ENCODE peak calls at places on chromosomes 13 and 19, in nine cellular contexts. E is astrocyte, X is PC-9, F is mammary epithelial cell, W is PC-3, D is fibroblast of lung, K is GM23248, Y is neural progenitor cell, S is mesendoderm. U is an unnamed sample. For H3K36me3 and H3K79me2, the result is how much of the 10 kb centered on the place peaks cover.

GRCh38 chr13:21567714-21568113 is 36.3 kb downstream of the MICU2 start:
- DNase-seq in X (no peak), E (no peak), K (peak), F (no peak), Y (no peak), S (no peak), D (no peak), W (no peak), U (no peak)

GRCh38 chr13:73607489-73608156 is 526.6 kb downstream of the KLF12 start:
- DNase-seq in W (peak), D (peak), K (no peak), Y (no peak), E (no peak), F (no peak), S (no peak), X (no peak), U (no peak)

GRCh38 chr13:28707629-28708427 is 10.9 kb downstream of the SLC46A3 start:
- DNase-seq in W (peak), D (peak), Y (no peak), X (no peak), E (peak), K (peak), S (no peak), F (peak), U (no peak)

GRCh38 chr13:25213716-25214115 is 41.6 kb upstream of the AMER2 start:
- DNase-seq in E (no peak), K (peak), W (peak), D (no peak), Y (no peak), S (peak), X (no peak), F (peak), U (no peak)

GRCh38 chr19:3743486-3743885 is 18.0 kb downstream of the APBA3 start:
- DNase-seq in W (no peak), X (no peak), D (no peak), Y (no peak), K (peak), E (no peak), F (no peak), S (peak), U (no peak)

GRCh38 chr13:52903320-52903719 is 54.9 kb upstream of the PCDH8 start:
- DNase-seq in Y (no peak), E (no peak), X (no peak), S (no peak), D (no peak), K (no peak), W (no peak), F (no peak), U (no peak)

GRCh38 chr19:50548191-50549058 is 19.8 kb downstream of the LRRC4B start:
- DNase-seq in S (no peak), E (no peak), X (no peak), W (no peak), Y (no peak), D (no peak), F (no peak), K (no peak), U (no peak)

GRCh38 chr19:1401138-1401888 is at the start of gene GAMT:
- DNase-seq in Y (peak), W (peak), E (no peak), K (peak), F (no peak), S (peak), X (peak), D (no peak), U (peak)

GRCh38 chr13:38223093-38223492 is 126.6 kb upstream of the UFM1 start:
- DNase-seq in X (no peak), D (peak), E (peak), F (no peak), Y (peak), S (peak), W (peak), K (peak), U (no peak)

GRCh38 chr19:36030264-36031148 is 2.2 kb downstream of the CLIP3 start:
- DNase-seq in F (peak), X (no peak), D (no peak), Y (no peak), W (no peak), S (peak), E (no peak), K (peak), U (no peak)

GRCh38 chr13:109869312-109870237 is 83.2 kb upstream of the IRS2 start:
- DNase-seq in X (peak), E (peak), D (peak), Y (no peak), W (no peak), K (peak), F (peak), S (peak), U (no peak)

GRCh38 chr19:7636691-7637373 is at the start of gene STXBP2:
- DNase-seq in X (peak), Y (peak), S (peak), D (no peak), W (peak), F (peak), E (no peak), K (peak), U (no peak)

GRCh38 chr19:28633223-28634030 is 579.5 kb downstream of the UQCRFS1 start:
- DNase-seq in Y (peak), K (peak), X (peak), F (peak), W (peak), D (peak), E (peak), S (peak), U (peak)

GRCh38 chr19:11729586-11729985 is 9.2 kb downstream of the ZNF823 start:
- DNase-seq in F (no peak), K (no peak), D (no peak), S (no peak), E (no peak), Y (no peak), W (peak), X (no peak), U (no peak)

GRCh38 chr19:1250374-1251232 is 2.2 kb downstream of the MIDN start:
- DNase-seq in W (no peak), Y (peak), E (no peak), X (no peak), D (peak), S (peak), K (peak), F (no peak), U (peak)

GRCh38 chr13:33057019-33057785 is 41.0 kb downstream of the KL start:
- DNase-seq in X (no peak), D (no peak), K (peak), W (peak), Y (peak), F (peak), E (no peak), S (peak), U (no peak)

GRCh38 chr13:64158910-64159309 is 2743.3 kb upstream of the PCDH20 start:
- DNase-seq in E (peak), K (peak), D (peak), W (peak), S (no peak), X (no peak), Y (no peak), F (no peak), U (no peak)

GRCh38 chr13:34435338-34435737 is 506.7 kb upstream of the NBEA start:
- DNase-seq in K (peak), E (peak), F (no peak), D (peak), Y (no peak), S (peak), W (peak), X (no peak), U (no peak)

GRCh38 chr13:53045110-53045509 is 16.5 kb downstream of the OLFM4 start:
- DNase-seq in S (no peak), F (no peak), Y (no peak), W (no peak), X (no peak), D (peak), K (no peak), E (no peak), U (no peak)

GRCh38 chr19:31992750-31993149 is 352.7 kb upstream of the ZNF507 start:
- DNase-seq in F (no peak), X (no peak), D (no peak), E (no peak), K (no peak), S (no peak), W (no peak), Y (no peak), U (no peak)

GRCh38 chr13:39037410-39037879 is 444 bp downstream of the PROSER1 start:
- DNase-seq in W (no peak), Y (no peak), E (no peak), K (peak), D (no peak), X (no peak), F (no peak), S (no peak), U (no peak)

GRCh38 chr19:57689750-57690149 is 8.0 kb downstream of the ZNF551 start:
- DNase-seq in K (no peak), W (peak), Y (no peak), X (peak), S (no peak), F (peak), E (no peak), D (no peak), U (no peak)
- H3K36me3 ChIP-seq in K (under half), W (half or more), Y (half or more), X (half or more), S (under half), F (under half), E (under half), D (under half), U (half or more)

GRCh38 chr13:107835339-107836018 is 379.9 kb downstream of the LIG4 start:
- DNase-seq in E (peak), K (peak), W (peak), D (peak), Y (no peak), X (peak), S (peak), F (peak), U (no peak)

GRCh38 chr13:107834717-107835116 is 380.6 kb downstream of the LIG4 start:
- DNase-seq in F (peak), S (no peak), W (no peak), X (no peak), E (peak), Y (no peak), D (no peak), K (peak), U (no peak)

GRCh38 chr13:107842562-107843180 is 372.7 kb downstream of the LIG4 start:
- DNase-seq in F (peak), D (peak), X (no peak), S (peak), Y (no peak), W (peak), E (peak), K (peak), U (no peak)

GRCh38 chr13:107834268-107834667 is 381.1 kb downstream of the LIG4 start:
- DNase-seq in F (peak), S (no peak), Y (no peak), W (peak), K (peak), E (peak), X (no peak), D (no peak), U (no peak)

GRCh38 chr13:107838592-107839161 is 376.7 kb downstream of the LIG4 start:
- DNase-seq in F (no peak), X (no peak), E (no peak), D (no peak), Y (no peak), S (peak), W (no peak), K (no peak), U (no peak)
- H3K4me2 ChIP-seq in F (no peak), X (no peak), E (no peak), D (no peak), Y (peak), S (no peak), W (no peak), K (no peak), U (no peak)

GRCh38 chr13:46180393-46180792 is 1.6 kb downstream of the LCP1 start:
- DNase-seq in X (no peak), K (no peak), D (no peak), F (no peak), S (no peak), E (no peak), W (no peak), Y (no peak), U (no peak)
- H3K79me2 ChIP-seq in X (half or more), K (under half), D (under half), F (under half), S (under half), E (under half), W (half or more), Y (under half), U (half or more)

DNA sequence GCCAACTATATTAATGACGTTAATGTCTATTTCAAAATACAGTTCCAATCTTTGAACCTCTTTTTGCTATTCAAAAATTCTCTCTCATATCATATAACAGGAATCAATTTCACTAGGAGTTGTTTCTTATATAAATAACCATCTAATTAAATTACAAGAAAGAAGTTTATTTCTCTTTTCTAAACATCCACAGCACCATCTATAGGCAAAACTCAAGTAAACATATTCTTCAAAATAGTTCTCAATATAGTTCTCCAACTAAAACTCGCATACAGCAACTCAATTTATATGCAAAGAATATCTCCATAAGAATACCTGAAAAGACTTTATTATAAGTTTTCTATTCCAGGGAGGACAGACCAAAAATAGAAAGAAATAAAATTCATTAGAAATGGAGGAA is 65.6 kb downstream of the RBM26 start:
- DNase-seq in E (no peak), X (no peak), D (peak), K (no peak), Y (no peak), F (no peak), S (no peak), W (no peak), U (no peak)
- H3K36me3 ChIP-seq in E (under half), X (half or more), D (under half), K (half or more), Y (half or more), F (half or more), S (under half), W (under half), U (half or more)

DNA sequence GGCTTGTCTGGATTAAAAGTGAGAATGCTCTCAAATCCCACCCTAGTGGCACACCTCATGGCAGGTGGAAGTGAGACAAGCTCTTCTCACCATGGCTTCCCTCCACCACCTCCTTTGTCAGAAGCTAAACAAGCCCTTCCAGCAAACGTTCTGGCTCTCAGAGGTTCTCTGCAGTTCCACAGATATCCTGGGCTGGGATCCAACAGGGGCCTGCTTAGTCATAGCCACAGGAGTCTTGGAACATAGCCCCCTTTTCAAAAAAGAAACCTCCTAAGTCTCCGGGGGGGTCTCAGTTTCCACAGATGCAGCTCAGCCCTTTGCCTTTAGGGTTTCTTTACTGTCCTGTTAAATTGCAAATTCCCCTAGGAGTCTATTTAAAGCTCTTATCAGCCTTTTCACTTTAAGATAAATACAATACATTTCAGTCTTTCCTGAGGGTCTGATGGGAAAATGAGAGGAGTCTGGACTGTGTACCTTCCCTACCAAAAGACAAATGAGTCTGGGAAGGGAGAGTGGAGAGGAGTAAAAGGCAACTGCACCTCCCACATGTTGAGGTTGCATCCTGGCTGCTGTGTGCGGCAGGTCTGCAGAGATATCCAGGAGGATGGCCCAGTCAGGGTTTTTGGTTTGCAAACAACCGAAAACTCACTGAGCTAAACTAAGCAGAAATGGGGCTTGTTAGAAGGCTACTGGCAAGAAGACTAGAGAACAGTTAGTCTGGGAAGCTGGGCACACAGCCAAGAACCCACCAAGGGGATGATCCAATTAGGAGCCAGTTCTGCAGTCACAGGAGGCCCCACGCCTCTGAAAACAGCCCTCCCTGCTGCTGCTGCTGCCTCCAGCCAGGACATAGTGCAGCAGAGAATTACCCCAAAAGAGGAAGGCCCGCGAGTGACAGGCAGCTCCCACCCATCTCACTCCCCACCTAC is 41.4 kb upstream of the SERP2 start:
- DNase-seq in Y (peak), X (no peak), K (peak), W (peak), D (peak), F (no peak), S (no peak), E (peak), U (peak)
- H3K4me2 ChIP-seq in Y (peak), X (no peak), K (peak), W (peak), D (peak), F (no peak), S (no peak), E (peak), U (no peak)

GRCh38 chr13:46378411-46378810 is 8.6 kb downstream of the RUBCNL start:
- DNase-seq in D (no peak), K (no peak), X (no peak), W (no peak), E (no peak), Y (no peak), F (no peak), S (no peak), U (no peak)
- H3K79me2 ChIP-seq in D (under half), K (under half), X (under half), W (under half), E (under half), Y (under half), F (under half), S (under half), U (under half)

GRCh38 chr13:113506871-113507388 is 16.4 kb upstream of the DCUN1D2 start:
- DNase-seq in W (no peak), F (no peak), S (no peak), Y (no peak), X (no peak), D (no peak), E (no peak), K (no peak), U (no peak)

GRCh38 chr13:113508531-113509254 is 18.2 kb upstream of the DCUN1D2 start:
- DNase-seq in D (no peak), F (no peak), K (no peak), X (no peak), W (no peak), S (no peak), Y (no peak), E (no peak), U (no peak)

GRCh38 chr13:113509989-113510388 is 19.5 kb upstream of the DCUN1D2 start:
- DNase-seq in Y (no peak), X (no peak), K (no peak), F (no peak), W (no peak), D (no peak), S (no peak), E (no peak), U (no peak)

GRCh38 chr13:113506025-113506685 is 15.6 kb upstream of the DCUN1D2 start:
- DNase-seq in S (no peak), E (no peak), W (no peak), K (no peak), X (no peak), Y (no peak), F (no peak), D (no peak), U (no peak)

DNA sequence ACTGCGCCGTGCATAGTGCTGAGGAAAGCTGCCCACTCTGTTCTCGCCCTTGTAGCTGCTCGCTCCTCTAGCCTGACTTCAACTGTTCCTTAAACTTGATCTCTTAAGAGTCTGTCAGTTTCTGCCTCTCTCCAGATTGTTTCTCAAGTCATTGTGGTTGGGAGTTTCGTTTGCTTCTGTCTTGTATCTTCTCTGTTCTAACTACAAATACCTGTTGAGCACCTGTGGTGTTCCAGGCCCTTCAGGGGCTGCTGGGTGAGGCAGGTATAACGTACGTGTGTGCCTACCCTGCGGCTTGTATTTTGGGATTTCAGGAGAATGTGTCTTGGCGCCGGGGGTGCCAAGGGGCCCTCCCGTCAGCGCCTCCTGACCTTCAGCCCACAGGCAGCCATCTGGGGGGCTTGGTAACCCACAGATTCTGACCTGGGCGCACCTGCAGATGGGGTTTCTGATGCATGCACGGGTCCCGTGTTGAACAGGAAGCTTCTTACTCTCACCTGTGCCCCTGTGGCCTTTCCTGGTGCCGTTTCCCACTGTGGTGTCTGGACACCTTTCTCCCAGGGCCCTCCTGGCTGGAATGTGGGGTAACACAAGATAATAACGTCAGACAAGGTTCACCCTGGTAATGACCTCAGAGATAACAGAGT is 17.2 kb upstream of the DCUN1D2 start:
- DNase-seq in W (no peak), F (no peak), E (no peak), X (no peak), Y (no peak), S (peak), D (no peak), K (no peak), U (no peak)
- H3K36me3 ChIP-seq in W (under half), F (under half), E (under half), X (under half), Y (under half), S (under half), D (under half), K (under half), U (half or more)

U was measured in DND-41.